ENCODE peak calls at places on chromosomes 13 and 19, in four cellular contexts. I, A, U and X are unnamed samples.

GRCh38 chr19:40588110-40588854 is 11.6 kb downstream of the SHKBP1 start:
- DNase-seq in I (no peak), A (peak; percentile 44), U (no peak), X (no peak)

GRCh38 chr19:2529473-2529918 is 53.6 kb downstream of the GADD45B start:
- DNase-seq in I (no peak), A (peak; percentile 59), U (peak; percentile 100), X (no peak)

GRCh38 chr13:33615436-33615835 is 202.5 kb upstream of the RFC3 start:
- DNase-seq in I (no peak), A (no peak), U (no peak), X (no peak)

GRCh38 chr19:16921766-16922591 is 33.2 kb downstream of the F2RL3 start:
- DNase-seq in I (no peak), A (no peak), U (no peak), X (no peak)

GRCh38 chr19:38545596-38545995 is 72.2 kb downstream of the MAP4K1 start:
- DNase-seq in I (no peak), A (no peak), U (no peak), X (no peak)

GRCh38 chr19:34241513-34242337 is 12.6 kb upstream of the GARRE1 start:
- DNase-seq in I (no peak), A (no peak), U (peak; percentile 87), X (no peak)

GRCh38 chr13:53138369-53139036 is 109.9 kb downstream of the OLFM4 start:
- DNase-seq in I (no peak), A (no peak), U (no peak), X (no peak)

GRCh38 chr13:46961719-46962118 is 64.9 kb upstream of the HTR2A start:
- DNase-seq in I (peak; percentile 83), A (no peak), U (peak; percentile 70), X (peak; percentile 63)

GRCh38 chr13:85313761-85314503 is 485.3 kb downstream of the SLITRK6 start:
- DNase-seq in I (no peak), A (peak; percentile 21), U (peak; percentile 82), X (peak; percentile 29)

GRCh38 chr13:87582399-87582798 is 88.8 kb upstream of the SLITRK5 start:
- DNase-seq in I (no peak), A (no peak), U (no peak), X (no peak)